ENCODE peak calls at places on chromosomes 2 and 18, in five cellular contexts. One of them, this sample, is unnamed.

GRCh38 chr2:117644403-117644802 is 170.1 kb upstream of the DDX18 start:
- DNase-seq in stimulated activated naive CD8-positive, alpha-beta T cell treated with anti-CD3 and anti-CD28 coated beads, Interleukin-15, Interleukin-2, amounts not matched to agents 100 U/mL and 50 U/mL, for 24 hours: no peak
- DNase-seq in NCI-H1105: no peak
- DNase-seq in breast epithelium: no peak
- DNase-seq in Caki2: no peak
- DNase-seq in this sample: no peak

GRCh38 chr2:8312221-8312620 is 369.6 kb upstream of the ID2 start:
- DNase-seq in breast epithelium: no peak
- DNase-seq in NCI-H1105: no peak
- DNase-seq in stimulated activated naive CD8-positive, alpha-beta T cell treated with anti-CD3 and anti-CD28 coated beads, Interleukin-15, Interleukin-2, amounts not matched to agents 100 U/mL and 50 U/mL, for 24 hours: no peak
- DNase-seq in Caki2: no peak
- DNase-seq in this sample: no peak

GRCh38 chr2:204972606-204973336 is 427.5 kb downstream of the PARD3B start:
- DNase-seq in breast epithelium: no peak
- DNase-seq in NCI-H1105: no peak
- DNase-seq in stimulated activated naive CD8-positive, alpha-beta T cell treated with anti-CD3 and anti-CD28 coated beads, Interleukin-15, Interleukin-2, amounts not matched to agents 100 U/mL and 50 U/mL, for 24 hours: no peak
- DNase-seq in Caki2: peak; percentile 8
- DNase-seq in this sample: no peak

GRCh38 chr2:7191927-7192326 is 274.7 kb downstream of the RNF144A start:
- DNase-seq in NCI-H1105: no peak
- DNase-seq in stimulated activated naive CD8-positive, alpha-beta T cell treated with anti-CD3 and anti-CD28 coated beads, Interleukin-15, Interleukin-2, amounts not matched to agents 100 U/mL and 50 U/mL, for 24 hours: no peak
- DNase-seq in breast epithelium: no peak
- DNase-seq in Caki2: peak; percentile 90
- DNase-seq in this sample: no peak

GRCh38 chr2:69989017-69989416 is 27.6 kb upstream of the ASPRV1 start:
- DNase-seq in NCI-H1105: no peak
- DNase-seq in stimulated activated naive CD8-positive, alpha-beta T cell treated with anti-CD3 and anti-CD28 coated beads, Interleukin-15, Interleukin-2, amounts not matched to agents 100 U/mL and 50 U/mL, for 24 hours: no peak
- DNase-seq in breast epithelium: no peak
- DNase-seq in Caki2: no peak
- DNase-seq in this sample: no peak

GRCh38 chr2:235864746-235865535 is 303.2 kb downstream of the GBX2 start:
- DNase-seq in Caki2: no peak
- DNase-seq in NCI-H1105: no peak
- DNase-seq in breast epithelium: no peak
- DNase-seq in stimulated activated naive CD8-positive, alpha-beta T cell treated with anti-CD3 and anti-CD28 coated beads, Interleukin-15, Interleukin-2, amounts not matched to agents 100 U/mL and 50 U/mL, for 24 hours: no peak
- DNase-seq in this sample: no peak

GRCh38 chr2:128628996-128629395 is 310.3 kb upstream of the HS6ST1 start:
- DNase-seq in Caki2: no peak
- DNase-seq in NCI-H1105: no peak
- DNase-seq in stimulated activated naive CD8-positive, alpha-beta T cell treated with anti-CD3 and anti-CD28 coated beads, Interleukin-15, Interleukin-2, amounts not matched to agents 100 U/mL and 50 U/mL, for 24 hours: no peak
- DNase-seq in breast epithelium: no peak
- DNase-seq in this sample: no peak

GRCh38 chr2:147325955-147326354 is 518.9 kb upstream of the ACVR2A start:
- DNase-seq in breast epithelium: no peak
- DNase-seq in Caki2: no peak
- DNase-seq in stimulated activated naive CD8-positive, alpha-beta T cell treated with anti-CD3 and anti-CD28 coated beads, Interleukin-15, Interleukin-2, amounts not matched to agents 100 U/mL and 50 U/mL, for 24 hours: no peak
- DNase-seq in NCI-H1105: no peak
- DNase-seq in this sample: no peak

GRCh38 chr18:79413426-79413825 is 17.7 kb downstream of the NFATC1 start:
- DNase-seq in stimulated activated naive CD8-positive, alpha-beta T cell treated with anti-CD3 and anti-CD28 coated beads, Interleukin-15, Interleukin-2, amounts not matched to agents 100 U/mL and 50 U/mL, for 24 hours: no peak
- DNase-seq in NCI-H1105: no peak
- DNase-seq in Caki2: no peak
- DNase-seq in breast epithelium: no peak
- DNase-seq in this sample: no peak